ENCODE peak calls at places on chromosomes 6 and 20, in four cellular contexts. R is stomach, O is right lobe of liver, P is neuronal stem cell. F is an unnamed sample.
A peak's percentile ranks its signal among the peaks of the same experiment; 100 is the strongest.

GRCh38 chr20:42483694-42484303 is 705.9 kb downstream of the PTPRT start:
- DNase-seq in R (no peak), P (peak; percentile 53), O (no peak), F (no peak)

GRCh38 chr6:11069760-11070159 is 23.9 kb upstream of the SMIM13 start:
- DNase-seq in R (no peak), P (no peak), O (no peak), F (no peak)

GRCh38 chr6:144477396-144477795 is 192.3 kb downstream of the UTRN start:
- DNase-seq in P (no peak), R (no peak), O (no peak), F (no peak)

GRCh38 chr6:20056350-20056992 is 155.8 kb downstream of the MBOAT1 start:
- DNase-seq in P (peak; percentile 48), R (no peak), O (no peak), F (peak; percentile 20)

GRCh38 chr6:85983032-85983659 is 340.5 kb upstream of the SYNCRIP start:
- DNase-seq in P (no peak), O (no peak), R (no peak), F (no peak)

GRCh38 chr6:2942916-2943563 is 28.3 kb downstream of the SERPINB6 start:
- DNase-seq in R (peak; percentile 9), P (no peak), O (no peak), F (no peak)

GRCh38 chr6:168016176-168016620 is 18.7 kb downstream of the KIF25 start:
- DNase-seq in O (no peak), P (no peak), R (no peak), F (no peak)

GRCh38 chr6:1767481-1768246 is 157.9 kb downstream of the FOXC1 start:
- DNase-seq in R (no peak), P (no peak), O (no peak), F (no peak)

GRCh38 chr6:85273870-85274269 is 176.0 kb upstream of the NT5E start:
- DNase-seq in R (no peak), O (no peak), P (no peak), F (no peak)

GRCh38 chr6:84422380-84422968 is 195.0 kb upstream of the CEP162 start:
- DNase-seq in P (peak; percentile 72), R (no peak), O (peak; percentile 58), F (peak; percentile 15)

GRCh38 chr6:3731700-3732099 is 19.8 kb downstream of the PXDC1 start:
- DNase-seq in O (no peak), R (no peak), P (no peak), F (no peak)

GRCh38 chr6:87897581-87898147 is 150.0 kb upstream of the SPACA1 start:
- DNase-seq in P (no peak), O (no peak), R (no peak), F (no peak)

GRCh38 chr20:53032021-53033001 is 60.2 kb downstream of the TSHZ2 start:
- DNase-seq in R (no peak), O (no peak), P (no peak), F (no peak)

GRCh38 chr6:11043961-11044711 is at the start of gene ELOVL2:
- DNase-seq in O (peak; percentile 64), R (no peak), P (peak; percentile 48), F (no peak)

GRCh38 chr6:157921685-157922367 is 59.8 kb upstream of the SYNJ2 start:
- DNase-seq in P (no peak), R (no peak), O (no peak), F (peak; percentile 6)

GRCh38 chr6:33314943-33315752 is 1.3 kb upstream of the TAPBP start:
- DNase-seq in P (no peak), O (peak; percentile 54), R (peak; percentile 65), F (no peak)

GRCh38 chr20:3559637-3560036 is 88.8 kb downstream of the ATRN start:
- DNase-seq in R (no peak), P (no peak), O (no peak), F (no peak)

GRCh38 chr20:5705827-5706226 is 44.4 kb upstream of the SHLD1 start:
- DNase-seq in O (no peak), R (no peak), P (no peak), F (no peak)

GRCh38 chr6:144886682-144887081 is 601.5 kb downstream of the UTRN start:
- DNase-seq in O (no peak), P (no peak), R (no peak), F (no peak)

GRCh38 chr6:32196682-32197616 is 4.5 kb upstream of the GPSM3 start:
- DNase-seq in O (no peak), P (no peak), R (no peak), F (no peak)

GRCh38 chr20:49516916-49517315 is 34.4 kb upstream of the KCNB1 start:
- DNase-seq in R (no peak), O (no peak), P (no peak), F (no peak)

GRCh38 chr20:35341366-35342028 is 49.3 kb upstream of the FAM83C start:
- DNase-seq in O (no peak), P (no peak), R (no peak), F (no peak)

GRCh38 chr20:24991897-24992419 is 593 bp downstream of the APMAP start:
- DNase-seq in P (no peak), O (peak; percentile 54), R (peak; percentile 33), F (no peak)

GRCh38 chr6:104689551-104690205 is 170.0 kb downstream of the HACE1 start:
- DNase-seq in O (no peak), R (no peak), P (no peak), F (no peak)

GRCh38 chr6:21603516-21603952 is 10.0 kb downstream of the SOX4 start:
- DNase-seq in O (no peak), R (no peak), P (no peak), F (no peak)

GRCh38 chr6:27924179-27924578 is 12.0 kb upstream of the OR2B2 start:
- DNase-seq in R (no peak), P (no peak), O (no peak), F (no peak)

GRCh38 chr6:56242343-56242742 is 5.0 kb downstream of the COL21A1 start:
- DNase-seq in R (no peak), O (no peak), P (no peak), F (no peak)

GRCh38 chr6:70337379-70338073 is 34.6 kb upstream of the COL9A1 start:
- DNase-seq in R (no peak), P (no peak), O (no peak), F (no peak)

GRCh38 chr6:46994933-46995332 is 47.2 kb downstream of the ADGRF1 start:
- DNase-seq in P (no peak), R (no peak), O (no peak), F (no peak)

GRCh38 chr20:57309544-57310115 is 20.0 kb upstream of the SPO11 start:
- DNase-seq in P (no peak), O (no peak), R (no peak), F (no peak)

GRCh38 chr6:51814418-51814817 is 273.0 kb downstream of the PKHD1 start:
- DNase-seq in O (no peak), P (no peak), R (no peak), F (no peak)

GRCh38 chr6:34455831-34456230 is 10.0 kb upstream of the PACSIN1 start:
- DNase-seq in P (no peak), O (no peak), R (no peak), F (no peak)

GRCh38 chr6:84501315-84501714 is 263.1 kb downstream of the TBX18 start:
- DNase-seq in P (no peak), O (no peak), R (no peak), F (no peak)

GRCh38 chr6:147853574-147853973 is 345.1 kb downstream of the SAMD5 start:
- DNase-seq in R (no peak), P (no peak), O (no peak), F (no peak)

GRCh38 chr20:12371955-12372354 is 454.3 kb downstream of the BTBD3 start:
- DNase-seq in O (no peak), P (no peak), R (no peak), F (no peak)

GRCh38 chr20:3647418-3647817 is 15.8 kb downstream of the GFRA4 start:
- DNase-seq in R (no peak), P (no peak), O (no peak), F (no peak)

GRCh38 chr6:132391391-132392291 is 9.6 kb downstream of the MOXD1 start:
- DNase-seq in R (no peak), O (no peak), P (peak; percentile 9), F (peak; percentile 90)

DNA sequence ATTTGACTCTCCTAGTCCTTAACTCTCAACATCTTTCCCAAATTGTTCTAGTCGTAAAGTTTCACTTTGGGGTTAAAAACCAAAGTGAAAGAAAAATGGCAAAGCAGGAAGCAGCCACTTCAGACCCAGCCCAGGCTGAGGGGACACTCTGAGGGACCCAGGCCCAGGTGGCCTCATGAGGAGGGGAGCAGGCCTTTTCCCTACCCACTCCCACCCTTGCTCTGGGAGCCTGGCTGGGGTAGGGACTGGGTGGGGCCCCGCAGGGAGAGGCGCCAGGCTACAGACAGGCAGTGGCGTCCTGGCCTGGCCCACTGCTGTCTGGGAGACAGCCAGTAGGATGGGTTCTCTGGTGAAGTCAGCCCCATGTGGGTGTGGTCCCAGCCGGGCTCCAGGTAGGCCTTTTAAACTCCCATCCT is 68.7 kb upstream of the MYL9 start:
- DNase-seq in R (peak; percentile 54), P (no peak), O (peak; percentile 33), F (no peak)
- H3K27ac ChIP-seq in R (peak overlapping the region; percentile 84), P (no peak overlapping the region), O (no peak overlapping the region), F (peak overlapping the region; percentile 61)

GRCh38 chr6:130389142-130389541 is 23.3 kb downstream of the TMEM200A start:
- DNase-seq in P (no peak), O (no peak), R (no peak), F (no peak)
- H3K4me3 ChIP-seq in P (no peak overlapping the region), O (no peak overlapping the region), R (no peak overlapping the region), F (no peak overlapping the region)

DNA sequence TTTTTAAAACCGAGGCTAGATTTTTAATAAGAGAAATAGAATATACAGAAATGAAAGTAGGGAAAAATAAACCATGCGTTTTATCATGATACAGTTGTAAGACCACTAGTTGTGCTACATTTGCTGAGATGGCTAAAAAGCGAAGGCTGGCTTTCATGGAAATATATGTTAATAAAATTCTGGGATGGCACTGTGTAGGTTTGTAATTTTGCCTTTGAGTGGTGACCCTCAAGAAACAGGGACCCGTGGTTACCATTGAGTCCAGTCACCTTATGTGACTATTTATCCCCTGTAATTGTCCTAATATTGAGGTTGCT is 233.8 kb downstream of the ARHGAP18 start:
- DNase-seq in O (no peak), R (no peak), P (no peak), F (no peak)
- H3K27ac ChIP-seq in O (no peak overlapping the region), R (no peak overlapping the region), P (no peak overlapping the region), F (no peak overlapping the region)

DNA sequence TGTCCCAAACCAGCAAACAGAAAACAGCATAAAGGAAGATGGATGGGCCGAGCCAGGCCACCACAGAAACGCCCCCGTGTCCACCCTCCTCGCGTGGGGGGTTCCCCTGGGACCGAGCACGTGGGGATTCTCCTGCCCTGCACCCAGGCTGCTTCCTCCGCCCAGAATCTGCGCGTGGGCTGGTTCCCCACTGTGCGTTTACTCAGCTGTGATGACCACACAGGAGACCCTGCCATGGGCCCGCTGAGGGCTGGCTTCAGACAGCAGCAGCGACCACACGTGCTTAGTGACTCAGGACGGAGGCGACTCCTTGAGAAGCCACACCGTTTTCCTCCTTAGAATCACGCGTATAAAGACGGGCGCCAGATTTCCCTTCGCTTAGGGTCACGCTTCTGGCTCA is 63.9 kb upstream of the PDE10A start:
- DNase-seq in R (no peak), P (no peak), O (no peak), F (no peak)
- H3K4me3 ChIP-seq in R (no peak overlapping the region), P (no peak overlapping the region), O (no peak overlapping the region), F (no peak overlapping the region)

GRCh38 chr6:73667798-73668197 is 14.0 kb upstream of the SLC17A5 start:
- DNase-seq in P (no peak), R (no peak), O (no peak), F (no peak)

GRCh38 chr6:73666393-73666792 is 12.6 kb upstream of the SLC17A5 start:
- DNase-seq in R (no peak), O (no peak), P (no peak), F (no peak)

GRCh38 chr6:73669005-73669404 is 15.2 kb upstream of the SLC17A5 start:
- DNase-seq in O (no peak), R (no peak), P (no peak), F (no peak)

GRCh38 chr6:73665686-73666319 is 12.0 kb upstream of the SLC17A5 start:
- DNase-seq in P (no peak), O (no peak), R (no peak), F (no peak)
- H3K27ac ChIP-seq in P (no peak overlapping the region), O (no peak overlapping the region), R (peak overlapping the region; percentile 20), F (no peak overlapping the region)

F was measured in AG04450.